ENCODE peak calls at places on chromosomes 4 and X, in seven cellular contexts. U is fibroblast of lung, N is epithelial cell of esophagus, H is MG63, S is lower lobe of right lung, P is H7, L is pancreas. K is an unnamed sample.

GRCh38 chrX:111338095-111338698 is 67.9 kb upstream of the CAPN6 start:
- DNase-seq in U (no peak), N (no peak), H (no peak), S (no peak), P (no peak), L (peak), K (no peak)

GRCh38 chrX:74419861-74420193 is 1.5 kb upstream of the SLC16A2 start:
- DNase-seq in U (peak), N (peak), H (no peak), S (no peak), P (no peak), L (peak), K (no peak)

GRCh38 chrX:49840679-49841078 is 11.6 kb downstream of the PAGE4 start:
- DNase-seq in U (peak), N (peak), H (peak), S (peak), P (peak), L (peak), K (peak)

GRCh38 chr4:169418846-169419245 is 148.1 kb upstream of the SH3RF1 start:
- DNase-seq in U (peak), N (no peak), H (no peak), S (no peak), P (no peak), L (no peak), K (no peak)

GRCh38 chrX:19743386-19743785 is 144.0 kb downstream of the SH3KBP1 start:
- DNase-seq in U (no peak), N (no peak), H (no peak), S (no peak), P (no peak), L (no peak), K (no peak)

GRCh38 chr4:40525811-40526598 is 103.7 kb downstream of the RBM47 start:
- DNase-seq in U (peak), N (peak), H (peak), S (no peak), P (no peak), L (no peak), K (peak)

GRCh38 chr4:147103403-147103946 is 157.8 kb upstream of the TTC29 start:
- DNase-seq in U (peak), N (peak), H (peak), S (no peak), P (no peak), L (no peak), K (peak)

GRCh38 chr4:168604496-168605373 is 107.9 kb downstream of the PALLD start:
- DNase-seq in U (peak), N (peak), H (peak), S (no peak), P (no peak), L (no peak), K (peak)

GRCh38 chr4:174631901-174632758 is 109.8 kb upstream of the HPGD start:
- DNase-seq in U (peak), N (peak), H (no peak), S (no peak), P (peak), L (no peak), K (peak)

GRCh38 chrX:16671005-16671404 is 21.0 kb downstream of the S100G start:
- DNase-seq in U (peak), N (peak), H (no peak), S (no peak), P (peak), L (no peak), K (peak)

GRCh38 chrX:48688531-48689142 is 5.0 kb downstream of the WAS start:
- DNase-seq in U (no peak), N (no peak), H (no peak), S (no peak), P (peak), L (no peak), K (no peak)

GRCh38 chr4:127985989-127986388 is 20.8 kb downstream of the ABHD18 start:
- DNase-seq in U (no peak), N (peak), H (no peak), S (no peak), P (no peak), L (no peak), K (no peak)

GRCh38 chrX:29315931-29316330 is 728.7 kb downstream of the IL1RAPL1 start:
- DNase-seq in U (no peak), N (no peak), H (no peak), S (no peak), P (no peak), L (no peak), K (no peak)

GRCh38 chr4:148431401-148431800 is 10.8 kb downstream of the NR3C2 start:
- DNase-seq in U (no peak), N (no peak), H (no peak), S (no peak), P (no peak), L (no peak), K (no peak)

GRCh38 chr4:88713782-88714181 is 16.2 kb upstream of the NAP1L5 start:
- DNase-seq in U (no peak), N (no peak), H (no peak), S (no peak), P (no peak), L (no peak), K (no peak)

GRCh38 chr4:109432676-109433075 is 939 bp upstream of the SEC24B start:
- DNase-seq in U (peak), N (peak), H (no peak), S (no peak), P (no peak), L (no peak), K (peak)

GRCh38 chrX:130758072-130758471 is 144.9 kb downstream of the ENOX2 start:
- DNase-seq in U (no peak), N (no peak), H (no peak), S (no peak), P (no peak), L (no peak), K (no peak)

GRCh38 chrX:56797966-56798711 is 69.1 kb downstream of the NBDY start:
- DNase-seq in U (peak), N (no peak), H (no peak), S (no peak), P (peak), L (no peak), K (no peak)

GRCh38 chr4:26839534-26839951 is 21.1 kb upstream of the STIM2 start:
- DNase-seq in U (peak), N (peak), H (no peak), S (no peak), P (no peak), L (peak), K (peak)

GRCh38 chrX:2789569-2789968 is 37.7 kb downstream of the XG start:
- DNase-seq in U (no peak), N (no peak), H (no peak), S (no peak), P (no peak), L (no peak), K (no peak)

GRCh38 chr4:7370038-7370437 is 64.7 kb downstream of the PSAPL1 start:
- DNase-seq in U (no peak), N (no peak), H (no peak), S (no peak), P (no peak), L (no peak), K (no peak)

GRCh38 chrX:30831082-30831481 is 58.0 kb downstream of the TAB3 start:
- DNase-seq in U (peak), N (no peak), H (no peak), S (no peak), P (peak), L (no peak), K (no peak)

GRCh38 chrX:149515954-149516602 is 11.0 kb upstream of the IDS start:
- DNase-seq in U (no peak), N (no peak), H (no peak), S (no peak), P (no peak), L (no peak), K (no peak)

GRCh38 chr4:106647451-106647850 is 278.9 kb upstream of the GIMD1 start:
- DNase-seq in U (no peak), N (no peak), H (no peak), S (no peak), P (no peak), L (no peak), K (no peak)

GRCh38 chr4:125115941-125116340 is 198.8 kb upstream of the FAT4 start:
- DNase-seq in U (peak), N (peak), H (no peak), S (no peak), P (no peak), L (no peak), K (peak)

GRCh38 chr4:134628074-134628473 is 426.5 kb upstream of the PABPC4L start:
- DNase-seq in U (peak), N (no peak), H (no peak), S (no peak), P (no peak), L (no peak), K (no peak)

GRCh38 chrX:41963348-41963747 is 40.0 kb upstream of the CASK start:
- DNase-seq in U (no peak), N (no peak), H (no peak), S (no peak), P (no peak), L (no peak), K (no peak)

GRCh38 chr4:113961322-113961698 is 18.1 kb downstream of the ARSJ start:
- DNase-seq in U (peak), N (peak), H (no peak), S (no peak), P (no peak), L (no peak), K (peak)

GRCh38 chr4:103306870-103307345 is 108.8 kb upstream of the CENPE start:
- DNase-seq in U (no peak), N (peak), H (no peak), S (peak), P (peak), L (peak), K (no peak)

GRCh38 chr4:7539659-7540058 is 104.9 kb upstream of the PSAPL1 start:
- DNase-seq in U (peak), N (no peak), H (peak), S (no peak), P (peak), L (no peak), K (no peak)

GRCh38 chrX:53294024-53294648 is 12.8 kb upstream of the IQSEC2 start:
- DNase-seq in U (no peak), N (peak), H (no peak), S (no peak), P (peak), L (no peak), K (peak)

GRCh38 chr4:33837043-33837442 is 2407.3 kb downstream of the ARAP2 start:
- DNase-seq in U (peak), N (peak), H (peak), S (no peak), P (no peak), L (no peak), K (peak)

GRCh38 chr4:159455675-159456235 is 352.9 kb downstream of the RAPGEF2 start:
- DNase-seq in U (peak), N (peak), H (peak), S (no peak), P (peak), L (no peak), K (peak)

GRCh38 chr4:40672528-40673522 is 43.2 kb upstream of the RBM47 start:
- DNase-seq in U (peak), N (peak), H (no peak), S (peak), P (peak), L (no peak), K (peak)

GRCh38 chr4:168516841-168517240 is 20.0 kb downstream of the PALLD start:
- DNase-seq in U (no peak), N (no peak), H (no peak), S (no peak), P (no peak), L (peak), K (no peak)

GRCh38 chr4:80611366-80611765 is 275.8 kb downstream of the CFAP299 start:
- DNase-seq in U (no peak), N (no peak), H (no peak), S (no peak), P (no peak), L (no peak), K (no peak)

GRCh38 chr4:80614319-80614718 is 278.8 kb downstream of the CFAP299 start:
- DNase-seq in U (no peak), N (no peak), H (no peak), S (no peak), P (no peak), L (no peak), K (no peak)

GRCh38 chr4:80608285-80608980 is 272.9 kb downstream of the CFAP299 start:
- DNase-seq in U (peak), N (no peak), H (no peak), S (no peak), P (no peak), L (no peak), K (peak)

GRCh38 chr4:80610199-80610598 is 274.7 kb downstream of the CFAP299 start:
- DNase-seq in U (no peak), N (no peak), H (no peak), S (no peak), P (no peak), L (no peak), K (no peak)

DNA sequence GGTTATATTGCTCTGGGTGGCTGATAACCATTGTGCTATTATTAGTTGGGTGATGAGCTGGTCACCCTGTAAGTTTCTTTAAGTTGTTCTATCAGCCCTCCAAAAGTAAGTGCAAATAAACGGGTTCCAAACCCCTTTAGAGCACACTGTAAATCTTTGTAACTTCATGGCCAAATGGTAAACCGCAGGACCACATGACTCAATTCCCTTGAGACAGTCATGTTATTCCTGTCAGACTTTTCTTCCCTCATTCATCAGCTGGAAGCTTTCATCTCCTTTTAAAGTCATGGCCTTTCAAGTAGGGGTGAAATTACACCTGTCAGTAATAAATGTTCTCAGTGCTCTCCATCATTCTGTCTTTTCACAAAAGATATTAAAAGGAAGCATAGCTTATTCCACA is 275.3 kb downstream of the CFAP299 start:
- DNase-seq in U (peak), N (peak), H (peak), S (no peak), P (no peak), L (no peak), K (peak)
- H3K4me3 ChIP-seq in U (no peak), N (no peak), H (no peak), S (no peak), P (no peak), L (no peak), K (no peak)

DNA sequence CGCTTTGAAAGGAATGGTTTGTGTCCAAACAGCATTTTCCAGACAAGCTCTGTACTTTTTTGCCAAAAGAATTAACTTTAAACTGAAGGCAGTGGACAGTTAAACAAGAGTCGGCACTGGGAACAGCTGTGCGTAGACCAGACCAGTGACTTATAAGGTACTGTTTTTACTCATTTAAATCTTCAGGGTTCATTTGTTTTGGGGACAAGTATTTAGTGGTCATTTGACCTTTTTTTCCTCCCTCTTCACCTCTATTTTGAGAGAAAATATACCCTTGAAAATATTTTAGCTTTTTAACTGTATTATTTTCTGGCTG is 303.8 kb downstream of the ARHGAP24 start:
- DNase-seq in U (peak), N (peak), H (no peak), S (no peak), P (no peak), L (no peak), K (peak)
- H3K4me3 ChIP-seq in U (peak), N (no peak), H (peak), S (peak), P (no peak), L (no peak), K (peak)

DNA sequence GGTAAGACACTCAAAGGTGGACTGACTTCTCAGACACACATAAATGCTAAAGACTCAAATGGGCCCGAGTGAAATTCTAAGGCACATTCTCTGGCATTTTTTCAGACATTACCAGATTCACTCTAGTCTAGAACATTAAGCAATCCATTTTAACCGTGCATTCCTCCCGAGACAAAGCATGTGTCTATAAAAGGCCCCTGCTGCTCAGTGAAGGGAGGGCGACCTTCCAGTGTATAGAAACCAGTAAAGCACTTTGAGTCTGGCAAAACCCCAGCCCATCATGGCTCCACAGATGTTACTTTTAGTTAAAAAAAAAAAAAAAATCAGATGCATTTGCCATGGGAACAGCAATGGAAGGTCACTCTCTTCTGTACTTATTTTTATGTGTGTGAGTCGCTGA is 644.5 kb downstream of the ZNF674 start:
- DNase-seq in U (peak), N (no peak), H (no peak), S (no peak), P (no peak), L (no peak), K (peak)
- H3K4me3 ChIP-seq in U (no peak), N (no peak), H (no peak), S (no peak), P (no peak), L (no peak), K (no peak)

DNA sequence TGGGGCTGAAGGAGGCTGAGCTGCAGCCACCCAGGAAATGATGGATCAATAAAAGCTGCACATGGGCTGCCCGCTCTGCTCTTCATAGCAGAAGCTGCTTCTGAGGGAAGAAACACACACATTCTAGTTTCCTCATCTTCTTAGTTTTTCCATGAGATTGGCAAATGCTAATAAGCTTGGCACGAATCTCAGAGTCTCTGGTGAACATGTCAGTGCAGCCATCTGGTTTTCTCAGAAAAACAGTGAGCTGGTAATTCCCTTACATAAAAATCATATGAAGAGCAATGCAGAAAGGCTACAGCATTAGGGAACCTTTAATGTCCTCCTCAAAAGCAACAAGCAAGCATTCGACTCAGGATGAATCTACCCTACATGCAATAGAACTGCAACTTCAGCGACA is 69.9 kb downstream of the GATB start:
- DNase-seq in U (peak), N (no peak), H (no peak), S (no peak), P (no peak), L (no peak), K (peak)
- H3K4me3 ChIP-seq in U (no peak), N (no peak), H (no peak), S (no peak), P (no peak), L (no peak), K (no peak)

GRCh38 chr4:98996056-98996941 is 778 bp downstream of the METAP1 start:
- DNase-seq in U (peak), N (peak), H (peak), S (no peak), P (peak), L (no peak), K (peak)

GRCh38 chr4:98993419-98994071 is 2.0 kb upstream of the METAP1 start:
- DNase-seq in U (no peak), N (no peak), H (no peak), S (no peak), P (no peak), L (peak), K (no peak)

GRCh38 chr4:98995183-98996055 is at the start of gene METAP1:
- DNase-seq in U (peak), N (peak), H (peak), S (peak), P (peak), L (peak), K (peak)

GRCh38 chr4:98994474-98995182 is 893 bp upstream of the METAP1 start:
- DNase-seq in U (peak), N (peak), H (no peak), S (no peak), P (no peak), L (no peak), K (peak)

GRCh38 chr4:98997176-98997575 is 1.7 kb downstream of the METAP1 start:
- DNase-seq in U (no peak), N (peak), H (no peak), S (no peak), P (no peak), L (no peak), K (no peak)
- H3K4me3 ChIP-seq in U (peak), N (peak), H (peak), S (no peak), P (no peak), L (no peak), K (no peak)

DNA sequence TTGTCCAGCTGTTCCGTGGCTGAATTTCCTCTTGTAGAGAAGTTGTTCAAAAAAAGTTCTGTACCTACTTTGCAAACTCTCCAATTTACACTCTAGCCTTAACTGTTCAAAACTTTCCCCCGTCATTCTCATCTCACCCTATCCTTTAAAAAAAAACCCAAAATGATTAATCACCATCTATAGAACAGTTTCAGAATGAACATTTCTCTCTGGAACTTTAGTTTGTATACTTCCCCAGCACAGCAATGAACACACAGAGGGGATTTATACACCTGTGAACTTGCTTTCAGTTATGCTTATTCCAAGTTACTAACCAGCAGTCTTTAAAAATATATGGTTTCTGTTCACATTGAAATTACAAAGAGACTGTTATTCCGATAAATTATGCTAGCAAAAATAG is 1.2 kb downstream of the GEMIN8 start:
- DNase-seq in U (no peak), N (no peak), H (no peak), S (no peak), P (no peak), L (no peak), K (peak)
- H3K4me3 ChIP-seq in U (peak), N (peak), H (peak), S (peak), P (no peak), L (peak), K (no peak)

DNA sequence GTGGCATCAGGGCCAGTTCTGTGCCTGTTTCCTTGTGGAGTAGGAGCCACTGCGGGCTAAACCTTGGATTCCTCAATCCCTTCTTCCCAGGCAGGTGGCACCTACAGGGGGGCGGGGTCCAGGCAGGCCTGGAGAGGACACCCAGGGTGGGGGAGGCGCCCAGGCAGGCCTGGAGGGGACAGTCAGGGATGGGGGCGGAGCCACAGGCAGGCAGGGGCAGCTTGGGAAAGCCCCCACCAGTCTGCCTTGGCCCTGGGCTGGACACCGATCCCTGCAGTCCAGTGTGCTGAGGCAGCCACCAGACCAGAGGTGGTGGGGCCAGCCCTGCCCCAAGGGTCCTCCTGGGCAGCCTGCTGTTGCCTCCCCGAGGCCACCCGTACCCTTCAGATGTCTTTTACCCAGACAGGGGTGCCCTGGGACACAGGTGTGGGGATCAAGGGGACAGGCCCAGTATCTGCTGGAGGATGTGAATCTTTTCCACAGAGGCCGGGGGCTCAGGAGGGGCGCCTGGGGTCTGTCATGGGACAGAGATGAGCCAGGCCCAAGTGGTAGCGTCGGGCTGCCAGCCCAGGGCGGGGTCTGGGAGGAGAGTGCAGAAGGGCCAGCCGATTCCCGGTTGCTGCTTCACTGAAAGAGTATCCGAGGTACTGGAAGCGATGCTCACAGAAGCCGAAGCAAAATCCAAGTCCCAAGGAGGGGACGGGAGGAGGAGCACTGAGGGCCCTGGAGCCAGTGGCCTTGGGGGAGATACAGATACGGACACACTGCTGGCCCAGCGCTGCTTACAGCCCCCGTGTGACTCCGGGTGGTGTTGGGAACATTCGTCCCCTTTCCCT is 34.5 kb downstream of the LRPAP1 start:
- DNase-seq in U (no peak), N (no peak), H (no peak), S (no peak), P (peak), L (no peak), K (no peak)
- H3K4me3 ChIP-seq in U (no peak), N (no peak), H (no peak), S (no peak), P (no peak), L (no peak), K (no peak)

K was measured in fibroblast of mammary gland.